ENCODE peak calls at places on chromosomes 2 and 18, in eight cellular contexts. One of them, this sample, is unnamed.

GRCh38 chr2:111534816-111535803 is 348.9 kb downstream of the ANAPC1 start:
- DNase-seq in C1 segment of cervical spinal cord: no peak
- DNase-seq in glutamatergic neuron: no peak
- DNase-seq in NCI-H510A treated with DMSO at 0.1 percent for 48 hours: no peak
- DNase-seq in EL: peak
- DNase-seq in NCI-H1092 treated with DMSO at 0.1 percent for 48 hours: no peak
- DNase-seq in RWPE1: no peak
- DNase-seq in non-pigmented ciliary epithelial cell: no peak
- DNase-seq in this sample: peak

GRCh38 chr2:55861733-55862132 is 61.8 kb downstream of the EFEMP1 start:
- DNase-seq in non-pigmented ciliary epithelial cell: no peak
- DNase-seq in RWPE1: no peak
- DNase-seq in EL: peak
- DNase-seq in glutamatergic neuron: no peak
- DNase-seq in C1 segment of cervical spinal cord: no peak
- DNase-seq in NCI-H1092 treated with DMSO at 0.1 percent for 48 hours: no peak
- DNase-seq in NCI-H510A treated with DMSO at 0.1 percent for 48 hours: no peak
- DNase-seq in this sample: no peak

GRCh38 chr2:106792671-106793070 is 93.3 kb downstream of the ST6GAL2 start:
- DNase-seq in EL: no peak
- DNase-seq in C1 segment of cervical spinal cord: no peak
- DNase-seq in NCI-H1092 treated with DMSO at 0.1 percent for 48 hours: no peak
- DNase-seq in non-pigmented ciliary epithelial cell: no peak
- DNase-seq in glutamatergic neuron: no peak
- DNase-seq in RWPE1: no peak
- DNase-seq in NCI-H510A treated with DMSO at 0.1 percent for 48 hours: no peak
- DNase-seq in this sample: no peak

GRCh38 chr2:50491541-50492114 is 540.3 kb downstream of the NRXN1 start:
- DNase-seq in C1 segment of cervical spinal cord: no peak
- DNase-seq in NCI-H510A treated with DMSO at 0.1 percent for 48 hours: peak
- DNase-seq in NCI-H1092 treated with DMSO at 0.1 percent for 48 hours: peak
- DNase-seq in glutamatergic neuron: peak
- DNase-seq in RWPE1: peak
- DNase-seq in non-pigmented ciliary epithelial cell: peak
- DNase-seq in EL: peak
- DNase-seq in this sample: no peak

GRCh38 chr2:172693037-172693436 is 42.6 kb upstream of the RAPGEF4 start:
- DNase-seq in C1 segment of cervical spinal cord: no peak
- DNase-seq in non-pigmented ciliary epithelial cell: peak
- DNase-seq in EL: peak
- DNase-seq in glutamatergic neuron: no peak
- DNase-seq in NCI-H510A treated with DMSO at 0.1 percent for 48 hours: no peak
- DNase-seq in NCI-H1092 treated with DMSO at 0.1 percent for 48 hours: no peak
- DNase-seq in RWPE1: peak
- DNase-seq in this sample: no peak

GRCh38 chr2:23385748-23386421 is 906 bp downstream of the KLHL29 start:
- DNase-seq in RWPE1: peak
- DNase-seq in NCI-H1092 treated with DMSO at 0.1 percent for 48 hours: peak
- DNase-seq in glutamatergic neuron: peak
- DNase-seq in C1 segment of cervical spinal cord: no peak
- DNase-seq in EL: peak
- DNase-seq in non-pigmented ciliary epithelial cell: no peak
- DNase-seq in NCI-H510A treated with DMSO at 0.1 percent for 48 hours: no peak
- DNase-seq in this sample: no peak

GRCh38 chr2:104249666-104250065 is 604.2 kb upstream of the POU3F3 start:
- DNase-seq in C1 segment of cervical spinal cord: no peak
- DNase-seq in EL: no peak
- DNase-seq in non-pigmented ciliary epithelial cell: no peak
- DNase-seq in glutamatergic neuron: no peak
- DNase-seq in RWPE1: no peak
- DNase-seq in NCI-H1092 treated with DMSO at 0.1 percent for 48 hours: no peak
- DNase-seq in NCI-H510A treated with DMSO at 0.1 percent for 48 hours: no peak
- DNase-seq in this sample: no peak

GRCh38 chr18:59719533-59720325 is 22.5 kb upstream of the CCBE1 start:
- DNase-seq in C1 segment of cervical spinal cord: no peak
- DNase-seq in NCI-H510A treated with DMSO at 0.1 percent for 48 hours: no peak
- DNase-seq in RWPE1: no peak
- DNase-seq in non-pigmented ciliary epithelial cell: peak
- DNase-seq in NCI-H1092 treated with DMSO at 0.1 percent for 48 hours: no peak
- DNase-seq in glutamatergic neuron: no peak
- DNase-seq in EL: peak
- DNase-seq in this sample: no peak

GRCh38 chr18:63405986-63406385 is 16.3 kb downstream of the VPS4B start:
- DNase-seq in RWPE1: no peak
- DNase-seq in glutamatergic neuron: no peak
- DNase-seq in C1 segment of cervical spinal cord: no peak
- DNase-seq in non-pigmented ciliary epithelial cell: no peak
- DNase-seq in NCI-H1092 treated with DMSO at 0.1 percent for 48 hours: no peak
- DNase-seq in EL: no peak
- DNase-seq in NCI-H510A treated with DMSO at 0.1 percent for 48 hours: no peak
- DNase-seq in this sample: no peak

GRCh38 chr18:77366725-77367641 is 117.3 kb downstream of the GALR1 start:
- DNase-seq in NCI-H510A treated with DMSO at 0.1 percent for 48 hours: peak
- DNase-seq in glutamatergic neuron: peak
- DNase-seq in RWPE1: peak
- DNase-seq in C1 segment of cervical spinal cord: peak
- DNase-seq in non-pigmented ciliary epithelial cell: no peak
- DNase-seq in EL: no peak
- DNase-seq in NCI-H1092 treated with DMSO at 0.1 percent for 48 hours: peak
- DNase-seq in this sample: no peak

GRCh38 chr2:200101862-200102261 is 146.5 kb downstream of the MAIP1 start:
- DNase-seq in C1 segment of cervical spinal cord: no peak
- DNase-seq in RWPE1: no peak
- DNase-seq in non-pigmented ciliary epithelial cell: no peak
- DNase-seq in glutamatergic neuron: no peak
- DNase-seq in NCI-H510A treated with DMSO at 0.1 percent for 48 hours: no peak
- DNase-seq in EL: no peak
- DNase-seq in NCI-H1092 treated with DMSO at 0.1 percent for 48 hours: no peak
- DNase-seq in this sample: no peak

GRCh38 chr2:216006164-216006663 is 7.1 kb downstream of the MREG start:
- DNase-seq in NCI-H510A treated with DMSO at 0.1 percent for 48 hours: no peak
- DNase-seq in NCI-H1092 treated with DMSO at 0.1 percent for 48 hours: no peak
- DNase-seq in EL: peak
- DNase-seq in non-pigmented ciliary epithelial cell: no peak
- DNase-seq in glutamatergic neuron: no peak
- DNase-seq in RWPE1: peak
- DNase-seq in C1 segment of cervical spinal cord: peak
- DNase-seq in this sample: no peak

GRCh38 chr2:1572638-1573037 is 159.4 kb downstream of the TPO start:
- DNase-seq in RWPE1: no peak
- DNase-seq in NCI-H1092 treated with DMSO at 0.1 percent for 48 hours: no peak
- DNase-seq in NCI-H510A treated with DMSO at 0.1 percent for 48 hours: no peak
- DNase-seq in C1 segment of cervical spinal cord: no peak
- DNase-seq in non-pigmented ciliary epithelial cell: no peak
- DNase-seq in EL: peak
- DNase-seq in glutamatergic neuron: no peak
- DNase-seq in this sample: no peak

GRCh38 chr2:158583923-158584322 is 127.2 kb downstream of the PKP4 start:
- DNase-seq in glutamatergic neuron: no peak
- DNase-seq in EL: no peak
- DNase-seq in NCI-H1092 treated with DMSO at 0.1 percent for 48 hours: no peak
- DNase-seq in RWPE1: no peak
- DNase-seq in non-pigmented ciliary epithelial cell: no peak
- DNase-seq in C1 segment of cervical spinal cord: no peak
- DNase-seq in NCI-H510A treated with DMSO at 0.1 percent for 48 hours: no peak
- DNase-seq in this sample: no peak

GRCh38 chr2:141824790-141825189 is 306.0 kb downstream of the LRP1B start:
- DNase-seq in RWPE1: no peak
- DNase-seq in EL: no peak
- DNase-seq in NCI-H510A treated with DMSO at 0.1 percent for 48 hours: no peak
- DNase-seq in NCI-H1092 treated with DMSO at 0.1 percent for 48 hours: no peak
- DNase-seq in glutamatergic neuron: no peak
- DNase-seq in C1 segment of cervical spinal cord: no peak
- DNase-seq in non-pigmented ciliary epithelial cell: no peak
- DNase-seq in this sample: no peak